ENCODE peak calls at places on chromosomes 11 and 22, in four cellular contexts. J, Q, D and R are unnamed samples.

GRCh38 chr22:29782061-29782845 is 15.1 kb downstream of the UQCR10 start:
- DNase-seq in J (no peak), Q (no peak), D (no peak), R (no peak)

GRCh38 chr11:12120031-12121008 is 9.9 kb downstream of the MICAL2 start:
- DNase-seq in J (no peak), Q (no peak), D (no peak), R (peak; percentile 61)

GRCh38 chr22:23179381-23180294 is 671 bp upstream of the BCR start:
- DNase-seq in J (no peak), Q (peak; percentile 72), D (no peak), R (no peak)

GRCh38 chr11:105611414-105611813 is 1.5 kb downstream of the GRIA4 start:
- DNase-seq in J (no peak), Q (no peak), D (no peak), R (no peak)

GRCh38 chr11:101552893-101553292 is 30.9 kb downstream of the TRPC6 start:
- DNase-seq in J (no peak), Q (no peak), D (no peak), R (no peak)

GRCh38 chr22:37672920-37673453 is 2.4 kb upstream of the LGALS1 start:
- DNase-seq in J (no peak), Q (no peak), D (no peak), R (no peak)

GRCh38 chr11:63951779-63952536 is 13.2 kb downstream of the NAA40 start:
- DNase-seq in J (peak; percentile 9), Q (no peak), D (peak; percentile 28), R (no peak)

GRCh38 chr22:19661156-19661555 is 53.1 kb upstream of the SEPTIN5 start:
- DNase-seq in J (no peak), Q (no peak), D (no peak), R (no peak)

GRCh38 chr11:17771841-17772401 is 37.3 kb downstream of the KCNC1 start:
- DNase-seq in J (no peak), Q (no peak), D (no peak), R (no peak)

GRCh38 chr11:69692422-69692821 is 11.4 kb downstream of the FGF19 start:
- DNase-seq in J (no peak), Q (no peak), D (no peak), R (no peak)

GRCh38 chr11:1153951-1154487 is 3.7 kb upstream of the MUC5AC start:
- DNase-seq in J (peak; percentile 88), Q (peak; percentile 64), D (no peak), R (peak; percentile 61)

GRCh38 chr11:131430466-131431176 is 60.2 kb downstream of the NTM start:
- DNase-seq in J (no peak), Q (no peak), D (no peak), R (peak; percentile 62)

GRCh38 chr11:86244063-86244521 is 461 bp upstream of the EED start:
- DNase-seq in J (peak; percentile 79), Q (peak; percentile 91), D (peak; percentile 81), R (peak; percentile 77)